ENCODE peak calls at places on chromosomes 1 and 21, in seven cellular contexts. Q is neural progenitor cell, M is neuronal stem cell, L is H1, O is fibroblast of lung, T is PC-9, J is trophoblast cell. Y is an unnamed sample.

GRCh38 chr1:71719330-71719729 is 563.0 kb downstream of the NEGR1 start:
- DNase-seq in Q (no peak), M (no peak), L (no peak), O (no peak), T (no peak), J (no peak), Y (no peak)

GRCh38 chr1:157646144-157646543 is 48.3 kb upstream of the FCRL4 start:
- DNase-seq in Q (no peak), M (no peak), L (no peak), O (no peak), T (no peak), J (no peak), Y (peak; percentile 49)

GRCh38 chr1:234731371-234732085 is 121.5 kb upstream of the IRF2BP2 start:
- DNase-seq in Q (no peak), M (no peak), L (no peak), O (peak; percentile 71), T (peak; percentile 84), J (peak; percentile 61), Y (no peak)

GRCh38 chr1:31725777-31726535 is 22.1 kb upstream of the COL16A1 start:
- DNase-seq in Q (no peak), M (no peak), L (no peak), O (no peak), T (no peak), J (no peak), Y (peak; percentile 38)

GRCh38 chr1:43436371-43436770 is 17.4 kb downstream of the HYI start:
- DNase-seq in Q (no peak), M (no peak), L (no peak), O (no peak), T (no peak), J (peak; percentile 90), Y (no peak)

GRCh38 chr1:210072129-210072528 is 134.1 kb downstream of the SYT14 start:
- DNase-seq in Q (no peak), M (no peak), L (no peak), O (no peak), T (no peak), J (peak; percentile 5), Y (no peak)

GRCh38 chr1:111372336-111372965 is 55.1 kb downstream of the OVGP1 start:
- DNase-seq in Q (no peak), M (no peak), L (no peak), O (no peak), T (no peak), J (no peak), Y (no peak)

GRCh38 chr1:161487483-161487827 is 17.8 kb upstream of the FCGR2A start:
- DNase-seq in Q (no peak), M (no peak), L (no peak), O (peak; percentile 39), T (peak; percentile 39), J (no peak), Y (no peak)

GRCh38 chr1:53754484-53755312 is 15.7 kb upstream of the GLIS1 start:
- DNase-seq in Q (peak; percentile 75), M (peak; percentile 33), L (no peak), O (peak; percentile 82), T (no peak), J (peak; percentile 64), Y (peak; percentile 47)

GRCh38 chr1:99978218-99978617 is 8.4 kb downstream of the SLC35A3 start:
- DNase-seq in Q (no peak), M (no peak), L (no peak), O (no peak), T (peak; percentile 18), J (no peak), Y (no peak)

GRCh38 chr1:61052393-61053280 is 29.7 kb upstream of the NFIA start:
- DNase-seq in Q (peak; percentile 61), M (no peak), L (no peak), O (no peak), T (no peak), J (no peak), Y (no peak)
- H3K36me3 ChIP-seq in Q (no peaks in the 10 kb centered on the region), M (no peaks in the 10 kb centered on the region), L (no peaks in the 10 kb centered on the region), O (no peaks in the 10 kb centered on the region), T (no peaks in the 10 kb centered on the region), J (no peaks in the 10 kb centered on the region), Y (no peaks in the 10 kb centered on the region)

GRCh38 chr1:151065089-151065645 is 5.0 kb downstream of the MLLT11 start:
- DNase-seq in Q (no peak), M (no peak), L (no peak), O (no peak), T (no peak), J (no peak), Y (no peak)
- H3K4me2 ChIP-seq in Q (no peak overlapping the region), M (no peak overlapping the region), L (no peak overlapping the region), O (no peak overlapping the region), T (no peak overlapping the region), J (no peak overlapping the region), Y (no peak overlapping the region)

GRCh38 chr1:101181930-101182329 is 54.9 kb upstream of the S1PR1 start:
- DNase-seq in Q (no peak), M (no peak), L (no peak), O (peak; percentile 33), T (no peak), J (no peak), Y (no peak)
- H3K27ac ChIP-seq in Q (no peak overlapping the region), M (no peak overlapping the region), L (no peak overlapping the region), O (no peak overlapping the region), T (no peak overlapping the region), J (no peak overlapping the region), Y (no peak overlapping the region)

DNA sequence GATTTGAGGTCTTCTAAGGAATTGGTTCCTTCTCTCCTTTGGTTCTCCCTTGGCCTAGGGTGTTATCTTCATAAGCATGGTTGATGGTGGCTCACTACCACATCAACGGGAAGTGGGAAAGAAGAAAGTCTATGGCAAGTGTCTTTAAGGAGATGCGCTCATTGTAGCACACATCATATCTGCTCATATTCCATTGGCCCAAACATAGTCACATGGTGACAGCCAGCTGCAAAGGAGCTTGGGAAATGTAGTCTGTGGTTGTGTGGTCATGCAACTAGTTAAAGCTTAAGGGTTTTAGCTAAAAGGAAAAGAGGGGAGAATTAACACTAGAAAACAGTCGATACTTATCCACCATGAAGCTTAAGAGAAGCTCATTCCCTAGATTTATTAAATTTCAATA is 11.4 kb upstream of the MRPS6 start:
- DNase-seq in Q (no peak), M (no peak), L (no peak), O (peak; percentile 21), T (no peak), J (peak; percentile 44), Y (peak; percentile 63)
- H3K36me3 ChIP-seq in Q (no peaks in the 10 kb centered on the region), M (no peaks in the 10 kb centered on the region), L (no peaks in the 10 kb centered on the region), O (no peaks in the 10 kb centered on the region), T (no peaks in the 10 kb centered on the region), J (no peaks in the 10 kb centered on the region), Y (no peaks in the 10 kb centered on the region)

DNA sequence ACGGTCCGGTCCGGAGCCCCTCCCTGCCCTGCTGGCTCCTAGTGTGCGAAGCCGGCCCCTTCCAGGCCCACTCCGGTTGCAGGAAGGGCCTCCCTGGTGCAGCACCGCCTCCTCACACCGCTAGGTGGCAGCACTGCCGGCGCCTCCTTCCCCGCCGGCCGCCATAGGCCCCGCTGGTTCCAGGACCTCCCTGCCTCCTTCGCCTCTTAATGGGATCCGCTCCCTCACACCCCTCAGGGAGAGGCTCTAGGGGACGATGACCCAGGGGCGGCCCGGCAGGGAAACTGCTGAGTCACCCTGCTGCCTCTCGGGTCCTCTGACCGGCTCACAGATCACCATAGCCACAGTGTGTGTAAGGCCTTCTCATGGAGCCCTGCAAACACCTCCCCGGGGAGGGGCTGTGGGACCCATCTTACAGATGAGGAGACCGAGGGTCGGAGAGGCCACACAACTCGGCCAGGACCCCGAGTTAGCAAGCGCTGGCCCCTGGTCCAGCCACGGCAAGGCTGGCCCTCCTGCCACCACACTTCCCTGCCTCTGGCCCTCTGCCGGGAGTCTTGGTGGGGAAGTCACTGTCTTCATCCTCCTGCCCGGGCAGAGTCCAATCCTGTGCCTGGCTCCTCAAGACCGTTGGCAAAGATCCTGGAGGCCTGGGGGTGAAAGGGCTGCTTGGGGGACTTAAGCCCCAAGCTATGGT is 1.6 kb upstream of the AJAP1 start:
- DNase-seq in Q (peak; percentile 80), M (peak; percentile 62), L (no peak), O (no peak), T (no peak), J (peak; percentile 68), Y (peak; percentile 63)
- H3K4me2 ChIP-seq in Q (no peak overlapping the region), M (no peak overlapping the region), L (no peak overlapping the region), O (no peak overlapping the region), T (peak overlapping the region; percentile 34), J (no peak overlapping the region), Y (peak overlapping the region; percentile 14)

GRCh38 chr1:7490576-7490975 is 280.5 kb upstream of the VAMP3 start:
- DNase-seq in Q (no peak), M (no peak), L (no peak), O (no peak), T (no peak), J (no peak), Y (no peak)
- H3K27ac ChIP-seq in Q (no peak overlapping the region), M (no peak overlapping the region), L (no peak overlapping the region), O (no peak overlapping the region), T (no peak overlapping the region), J (no peak overlapping the region), Y (no peak overlapping the region)

DNA sequence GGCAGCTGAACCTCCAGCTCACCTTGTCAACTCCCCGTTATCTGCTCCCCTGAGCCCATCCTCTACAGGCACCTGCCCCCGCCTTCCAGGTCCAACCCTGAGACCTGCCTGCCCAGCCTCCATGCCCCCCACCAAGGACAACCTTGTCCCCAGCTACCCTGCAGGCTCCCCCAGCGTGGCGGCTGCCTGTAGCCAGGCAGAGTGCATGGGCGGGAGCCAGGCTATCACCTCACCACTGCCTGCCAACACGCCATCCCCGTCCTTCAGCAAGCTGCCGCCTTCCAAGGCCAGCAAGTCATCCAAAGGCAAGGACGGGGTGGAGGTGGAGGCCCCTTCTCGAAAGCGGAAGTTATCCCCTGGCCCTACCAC is 3.0 kb upstream of the CYB561D1 start:
- DNase-seq in Q (no peak), M (no peak), L (no peak), O (no peak), T (no peak), J (no peak), Y (no peak)
- H3K36me3 ChIP-seq in Q (no peaks in the 10 kb centered on the region), M (peaks cover 66% of the 10 kb centered on the region), L (no peaks in the 10 kb centered on the region), O (peaks cover 9% of the 10 kb centered on the region), T (peaks cover 5% of the 10 kb centered on the region), J (peaks cover 22% of the 10 kb centered on the region), Y (peaks cover 18% of the 10 kb centered on the region)